ENCODE peak calls at places on chromosome 4, in six cellular contexts. One of them, this sample, is unnamed.

GRCh38 chr4:158036998-158037397 is 135.8 kb downstream of the GASK1B start:
- DNase-seq in neuronal stem cell: no peak
- DNase-seq in IMR-90: no peak
- DNase-seq in mesenchymal stem cell: no peak
- DNase-seq in H1: no peak
- DNase-seq in trophoblast cell: no peak
- DNase-seq in this sample: no peak

GRCh38 chr4:79900182-79900581 is 172.8 kb downstream of the ANTXR2 start:
- DNase-seq in neuronal stem cell: no peak
- DNase-seq in IMR-90: no peak
- DNase-seq in mesenchymal stem cell: no peak
- DNase-seq in H1: no peak
- DNase-seq in trophoblast cell: no peak
- DNase-seq in this sample: no peak

GRCh38 chr4:2646386-2647149 is 109.6 kb downstream of the TNIP2 start:
- DNase-seq in neuronal stem cell: no peak
- DNase-seq in IMR-90: no peak
- DNase-seq in mesenchymal stem cell: no peak
- DNase-seq in H1: no peak
- DNase-seq in trophoblast cell: no peak
- DNase-seq in this sample: no peak

GRCh38 chr4:108601517-108601916 is 18.9 kb upstream of the RPL34 start:
- DNase-seq in neuronal stem cell: no peak
- DNase-seq in IMR-90: no peak
- DNase-seq in mesenchymal stem cell: no peak
- DNase-seq in H1: no peak
- DNase-seq in trophoblast cell: no peak
- DNase-seq in this sample: no peak

GRCh38 chr4:148503681-148504080 is 61.5 kb upstream of the NR3C2 start:
- DNase-seq in neuronal stem cell: no peak
- DNase-seq in IMR-90: no peak
- DNase-seq in mesenchymal stem cell: no peak
- DNase-seq in H1: no peak
- DNase-seq in trophoblast cell: no peak
- DNase-seq in this sample: no peak

GRCh38 chr4:183889190-183889589 is 15.9 kb upstream of the STOX2 start:
- DNase-seq in neuronal stem cell: no peak
- DNase-seq in IMR-90: no peak
- DNase-seq in mesenchymal stem cell: no peak
- DNase-seq in H1: no peak
- DNase-seq in trophoblast cell: no peak
- DNase-seq in this sample: no peak

GRCh38 chr4:184762100-184762499 is 28.2 kb upstream of the CENPU start:
- DNase-seq in neuronal stem cell: no peak
- DNase-seq in IMR-90: no peak
- DNase-seq in mesenchymal stem cell: no peak
- DNase-seq in H1: no peak
- DNase-seq in trophoblast cell: no peak
- DNase-seq in this sample: no peak

GRCh38 chr4:94390804-94391410 is 48.3 kb upstream of the HPGDS start:
- DNase-seq in neuronal stem cell: no peak
- DNase-seq in IMR-90: peak
- DNase-seq in mesenchymal stem cell: no peak
- DNase-seq in H1: no peak
- DNase-seq in trophoblast cell: peak
- DNase-seq in this sample: no peak

GRCh38 chr4:11106190-11106589 is 322.5 kb downstream of the HS3ST1 start:
- DNase-seq in neuronal stem cell: no peak
- DNase-seq in IMR-90: no peak
- DNase-seq in mesenchymal stem cell: peak
- DNase-seq in H1: no peak
- DNase-seq in trophoblast cell: peak
- DNase-seq in this sample: no peak

GRCh38 chr4:11106769-11107168 is 321.9 kb downstream of the HS3ST1 start:
- DNase-seq in neuronal stem cell: no peak
- DNase-seq in IMR-90: no peak
- DNase-seq in mesenchymal stem cell: peak
- DNase-seq in H1: no peak
- DNase-seq in trophoblast cell: peak
- DNase-seq in this sample: no peak

GRCh38 chr4:11111370-11111769 is 317.3 kb downstream of the HS3ST1 start:
- DNase-seq in neuronal stem cell: no peak
- DNase-seq in IMR-90: no peak
- DNase-seq in mesenchymal stem cell: no peak
- DNase-seq in H1: no peak
- DNase-seq in trophoblast cell: no peak
- DNase-seq in this sample: no peak

GRCh38 chr4:11105715-11106114 is 323.0 kb downstream of the HS3ST1 start:
- DNase-seq in neuronal stem cell: no peak
- DNase-seq in IMR-90: no peak
- DNase-seq in mesenchymal stem cell: no peak
- DNase-seq in H1: no peak
- DNase-seq in trophoblast cell: no peak
- DNase-seq in this sample: no peak
- H4K91ac ChIP-seq in neuronal stem cell: no peak
- H4K91ac ChIP-seq in IMR-90: no peak
- H4K91ac ChIP-seq in mesenchymal stem cell: no peak
- H4K91ac ChIP-seq in H1: no peak
- H4K91ac ChIP-seq in trophoblast cell: no peak
- H4K91ac ChIP-seq in this sample: no peak

GRCh38 chr4:138047290-138047689 is 194.9 kb downstream of the SLC7A11 start:
- DNase-seq in neuronal stem cell: no peak
- DNase-seq in IMR-90: no peak
- DNase-seq in mesenchymal stem cell: no peak
- DNase-seq in H1: no peak
- DNase-seq in trophoblast cell: no peak
- DNase-seq in this sample: no peak

GRCh38 chr4:138049350-138049749 is 192.8 kb downstream of the SLC7A11 start:
- DNase-seq in neuronal stem cell: no peak
- DNase-seq in IMR-90: no peak
- DNase-seq in mesenchymal stem cell: peak
- DNase-seq in H1: no peak
- DNase-seq in trophoblast cell: no peak
- DNase-seq in this sample: no peak

GRCh38 chr4:138050601-138051000 is 191.5 kb downstream of the SLC7A11 start:
- DNase-seq in neuronal stem cell: peak
- DNase-seq in IMR-90: no peak
- DNase-seq in mesenchymal stem cell: no peak
- DNase-seq in H1: no peak
- DNase-seq in trophoblast cell: no peak
- DNase-seq in this sample: peak

DNA sequence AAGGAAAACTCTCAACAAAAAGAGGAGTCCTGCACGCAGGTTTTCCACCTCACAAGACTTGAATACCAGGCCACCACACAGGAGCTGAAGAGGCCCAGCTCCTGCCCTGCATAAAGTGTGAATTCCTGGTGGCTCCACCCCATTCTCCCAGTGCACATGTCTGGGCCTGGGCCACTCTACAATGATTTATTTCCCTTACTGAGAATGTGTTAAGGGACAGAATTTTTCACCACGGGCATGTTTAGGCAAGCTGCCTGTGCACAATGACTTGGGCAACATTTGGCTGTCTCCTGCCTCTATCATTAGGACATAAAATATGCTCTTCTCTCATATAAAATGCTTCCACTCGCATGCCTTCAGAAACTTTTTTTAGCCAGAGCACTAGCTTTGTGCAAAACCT is 197.1 kb downstream of the SLC7A11 start:
- DNase-seq in neuronal stem cell: no peak
- DNase-seq in IMR-90: no peak
- DNase-seq in mesenchymal stem cell: no peak
- DNase-seq in H1: no peak
- DNase-seq in trophoblast cell: no peak
- DNase-seq in this sample: no peak
- H3K18ac ChIP-seq in neuronal stem cell: no peak
- H3K18ac ChIP-seq in IMR-90: peak
- H3K18ac ChIP-seq in mesenchymal stem cell: no peak
- H3K18ac ChIP-seq in H1: no peak
- H3K18ac ChIP-seq in trophoblast cell: no peak
- H3K18ac ChIP-seq in this sample: no peak

GRCh38 chr4:7207791-7208231 is 15.5 kb downstream of the SORCS2 start:
- DNase-seq in neuronal stem cell: no peak
- DNase-seq in IMR-90: no peak
- DNase-seq in mesenchymal stem cell: no peak
- DNase-seq in H1: no peak
- DNase-seq in trophoblast cell: no peak
- DNase-seq in this sample: no peak
- H4K91ac ChIP-seq in neuronal stem cell: no peak
- H4K91ac ChIP-seq in IMR-90: peak
- H4K91ac ChIP-seq in mesenchymal stem cell: peak
- H4K91ac ChIP-seq in H1: no peak
- H4K91ac ChIP-seq in trophoblast cell: no peak
- H4K91ac ChIP-seq in this sample: no peak

DNA sequence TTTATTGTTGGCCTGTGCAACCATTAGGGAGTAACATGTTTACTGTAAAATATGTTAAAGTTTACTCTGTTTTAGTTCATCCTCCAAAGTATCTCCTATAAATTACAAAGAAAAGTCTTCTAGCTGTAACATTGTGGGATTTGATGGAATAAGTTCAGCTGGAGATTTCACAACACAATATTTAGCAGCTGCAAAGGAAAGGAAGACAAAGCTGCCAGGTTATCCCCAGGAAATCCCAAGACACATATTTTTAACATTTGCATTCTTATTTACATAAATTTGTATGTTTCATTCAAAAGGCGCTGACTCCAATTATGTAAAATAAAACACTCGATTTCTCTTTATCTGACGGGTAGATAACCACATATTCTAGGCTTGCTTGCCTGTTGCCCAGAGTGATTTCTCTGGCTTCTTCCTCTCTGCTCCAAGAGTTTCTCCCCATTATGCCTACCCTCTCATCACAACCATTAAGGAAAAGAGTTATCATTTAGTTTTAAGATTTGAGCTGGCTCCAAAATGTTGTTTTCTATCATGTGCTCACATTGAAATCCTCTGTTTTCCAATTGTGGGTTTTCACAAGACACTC is 128.0 kb upstream of the RASGEF1B start:
- DNase-seq in neuronal stem cell: no peak
- DNase-seq in IMR-90: no peak
- DNase-seq in mesenchymal stem cell: no peak
- DNase-seq in H1: no peak
- DNase-seq in trophoblast cell: no peak
- DNase-seq in this sample: no peak
- H3K18ac ChIP-seq in neuronal stem cell: no peak
- H3K18ac ChIP-seq in IMR-90: no peak
- H3K18ac ChIP-seq in mesenchymal stem cell: no peak
- H3K18ac ChIP-seq in H1: no peak
- H3K18ac ChIP-seq in trophoblast cell: no peak
- H3K18ac ChIP-seq in this sample: no peak